ENCODE peak calls at places on chromosomes 12 and 14, in four cellular contexts. O, F, V and S are unnamed samples.

GRCh38 chr12:44889871-44890270 is 13.8 kb upstream of the NELL2 start:
- DNase-seq in O (no peak), F (no peak), V (no peak), S (no peak)

GRCh38 chr14:32397871-32398640 is 69.0 kb downstream of the AKAP6 start:
- DNase-seq in O (no peak), F (no peak), V (no peak), S (no peak)

GRCh38 chr12:119710374-119710773 is 42.4 kb downstream of the PRKAB1 start:
- DNase-seq in O (no peak), F (no peak), V (no peak), S (no peak)

GRCh38 chr14:89444044-89444443 is 27.0 kb upstream of the FOXN3 start:
- DNase-seq in O (no peak), F (no peak), V (no peak), S (no peak)

GRCh38 chr12:33710548-33710947 is 270.9 kb upstream of the SYT10 start:
- DNase-seq in O (no peak), F (no peak), V (no peak), S (no peak)

GRCh38 chr12:118418385-118419057 is 42.2 kb downstream of the SUDS3 start:
- DNase-seq in O (no peak), F (peak), V (no peak), S (no peak)

GRCh38 chr14:103561381-103562134 is 899 bp downstream of the BAG5 start:
- DNase-seq in O (no peak), F (no peak), V (no peak), S (no peak)

GRCh38 chr12:104263580-104264358 is 39.8 kb upstream of the EID3 start:
- DNase-seq in O (no peak), F (no peak), V (no peak), S (no peak)

GRCh38 chr14:78606111-78606510 is 435.9 kb downstream of the NRXN3 start:
- DNase-seq in O (no peak), F (peak), V (no peak), S (no peak)

GRCh38 chr14:99156026-99156425 is 116.0 kb downstream of the BCL11B start:
- DNase-seq in O (no peak), F (no peak), V (no peak), S (no peak)

GRCh38 chr12:42213023-42213422 is 25.0 kb downstream of the YAF2 start:
- DNase-seq in O (no peak), F (no peak), V (no peak), S (no peak)

GRCh38 chr14:100065942-100066574 is 836 bp downstream of the EVL start:
- DNase-seq in O (no peak), F (no peak), V (no peak), S (no peak)

GRCh38 chr14:102917469-102918211 is 4.8 kb upstream of the AMN start:
- DNase-seq in O (no peak), F (no peak), V (peak), S (no peak)